ENCODE peak calls at places on chromosomes 1 and 21, in nine cellular contexts. H is CD4-positive, CD25-positive, alpha-beta regulatory T cell; E is cardiac muscle cell; T is thoracic aorta; O is BE2C; F is CD8-positive, alpha-beta T cell; V is fibroblast of lung; Z is CD8-positive, alpha-beta memory T cell; G is tibial nerve. I is an unnamed sample. For H3K4me1, the result is how much of the 10 kb centered on the place peaks cover.

GRCh38 chr1:47993356-47993755 is 3.8 kb downstream of the TRABD2B start:
- DNase-seq in H (no peak), E (no peak), T (no peak), O (no peak), F (no peak), V (no peak), Z (no peak), G (no peak), I (no peak)

GRCh38 chr1:52556641-52557360 is 3.9 kb upstream of the TUT4 start:
- DNase-seq in H (no peak), E (no peak), T (no peak), O (no peak), F (no peak), V (no peak), Z (no peak), G (no peak), I (no peak)

GRCh38 chr1:98101364-98101763 is 180.5 kb upstream of the DPYD start:
- DNase-seq in H (no peak), E (no peak), T (no peak), O (no peak), F (no peak), V (no peak), Z (no peak), G (no peak), I (no peak)

GRCh38 chr1:230681599-230681998 is 32.3 kb downstream of the AGT start:
- DNase-seq in H (no peak), E (peak), T (no peak), O (peak), F (no peak), V (peak), Z (no peak), G (no peak), I (no peak)

GRCh38 chr21:36589352-36589971 is 109.5 kb upstream of the SIM2 start:
- DNase-seq in H (no peak), E (no peak), T (no peak), O (peak), F (no peak), V (peak), Z (no peak), G (no peak), I (peak)

GRCh38 chr1:17196496-17197180 is 8.3 kb upstream of the PADI1 start:
- DNase-seq in H (no peak), E (no peak), T (no peak), O (no peak), F (no peak), V (no peak), Z (no peak), G (no peak), I (no peak)

GRCh38 chr1:201562659-201563405 is 23.9 kb downstream of the NAV1 start:
- DNase-seq in H (no peak), E (no peak), T (no peak), O (no peak), F (no peak), V (peak), Z (no peak), G (no peak), I (no peak)

GRCh38 chr1:83813571-83813970 is 185.4 kb downstream of the TTLL7 start:
- DNase-seq in H (no peak), E (no peak), T (no peak), O (peak), F (no peak), V (no peak), Z (no peak), G (no peak), I (no peak)

GRCh38 chr1:233025156-233025555 is 74.7 kb downstream of the NTPCR start:
- DNase-seq in H (no peak), E (peak), T (no peak), O (peak), F (no peak), V (peak), Z (no peak), G (no peak), I (peak)

GRCh38 chr1:96487404-96487803 is 234.2 kb upstream of the PTBP2 start:
- DNase-seq in H (no peak), E (no peak), T (no peak), O (no peak), F (no peak), V (peak), Z (no peak), G (no peak), I (no peak)

GRCh38 chr1:64140596-64140995 is 62.8 kb upstream of the UBE2U start:
- DNase-seq in H (no peak), E (no peak), T (no peak), O (no peak), F (no peak), V (no peak), Z (no peak), G (no peak), I (no peak)

GRCh38 chr21:37531402-37532042 is 164.9 kb downstream of the DYRK1A start:
- DNase-seq in H (no peak), E (no peak), T (no peak), O (no peak), F (no peak), V (no peak), Z (no peak), G (no peak), I (no peak)

GRCh38 chr1:241593186-241593585 is 47.0 kb downstream of the CHML start:
- DNase-seq in H (no peak), E (no peak), T (no peak), O (no peak), F (no peak), V (peak), Z (no peak), G (no peak), I (no peak)

GRCh38 chr1:24435782-24436365 is 20.3 kb downstream of the NIPAL3 start:
- DNase-seq in H (no peak), E (no peak), T (no peak), O (no peak), F (no peak), V (no peak), Z (no peak), G (no peak), I (no peak)

GRCh38 chr1:51535006-51535592 is 16.0 kb upstream of the EPS15 start:
- DNase-seq in H (peak), E (peak), T (no peak), O (peak), F (peak), V (peak), Z (peak), G (peak), I (no peak)

GRCh38 chr1:69315823-69316222 is 251.9 kb upstream of the LRRC7 start:
- DNase-seq in H (no peak), E (peak), T (no peak), O (no peak), F (no peak), V (no peak), Z (no peak), G (no peak), I (no peak)

GRCh38 chr1:14519976-14520375 is 78.5 kb upstream of the KAZN start:
- DNase-seq in H (no peak), E (no peak), T (no peak), O (no peak), F (no peak), V (peak), Z (no peak), G (no peak), I (no peak)

GRCh38 chr1:14520514-14521163 is 77.8 kb upstream of the KAZN start:
- DNase-seq in H (no peak), E (no peak), T (no peak), O (no peak), F (no peak), V (no peak), Z (no peak), G (no peak), I (no peak)

GRCh38 chr1:14514760-14515159 is 83.7 kb upstream of the KAZN start:
- DNase-seq in H (no peak), E (no peak), T (no peak), O (no peak), F (no peak), V (no peak), Z (no peak), G (no peak), I (no peak)

GRCh38 chr1:14517813-14518180 is 80.7 kb upstream of the KAZN start:
- DNase-seq in H (no peak), E (no peak), T (no peak), O (no peak), F (no peak), V (no peak), Z (no peak), G (no peak), I (no peak)

GRCh38 chr1:14516974-14517812 is 81.3 kb upstream of the KAZN start:
- DNase-seq in H (no peak), E (no peak), T (no peak), O (no peak), F (no peak), V (peak), Z (no peak), G (no peak), I (no peak)
- H3K4me3 ChIP-seq in H (no peak), E (no peak), T (no peak), O (no peak), F (no peak), V (no peak), Z (no peak), G (no peak), I (no peak)

DNA sequence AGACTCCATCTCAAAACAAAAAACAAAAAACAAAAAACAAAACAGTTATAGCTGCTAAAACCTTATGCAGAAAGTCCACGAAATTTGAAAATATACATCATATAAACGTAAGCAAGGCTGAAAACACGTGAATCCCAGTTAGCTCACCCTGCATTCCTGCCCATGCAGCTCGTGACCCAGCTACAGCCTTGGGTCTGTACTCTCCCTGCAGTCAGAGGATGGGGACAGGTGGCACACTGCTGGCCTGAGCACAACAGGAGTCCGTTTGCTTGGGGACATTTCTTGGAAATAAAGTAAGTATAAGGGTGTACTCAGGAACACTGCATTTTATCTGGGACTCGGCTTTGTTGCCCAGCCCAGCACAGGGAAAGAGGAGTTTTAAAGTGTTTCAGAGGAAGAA is 44.3 kb downstream of the CAPZB start:
- DNase-seq in H (no peak), E (no peak), T (no peak), O (no peak), F (no peak), V (no peak), Z (no peak), G (no peak), I (no peak)
- H3K4me1 ChIP-seq in H (half or more), E (under half), T (half or more), O (under half), F (half or more), V (half or more), Z (half or more), G (half or more), I (under half)

GRCh38 chr1:58994664-58995063 is 210.8 kb upstream of the JUN start:
- DNase-seq in H (no peak), E (no peak), T (no peak), O (no peak), F (no peak), V (no peak), Z (no peak), G (no peak), I (no peak)
- H3K4me3 ChIP-seq in H (no peak), E (no peak), T (no peak), O (no peak), F (no peak), V (no peak), Z (no peak), G (no peak), I (no peak)

GRCh38 chr1:173866462-173866861 is 1.3 kb downstream of the GAS5 start:
- DNase-seq in H (no peak), E (no peak), T (no peak), O (no peak), F (no peak), V (no peak), Z (no peak), G (no peak), I (no peak)
- H3K4me1 ChIP-seq in H (half or more), E (under half), T (under half), O (under half), F (half or more), V (under half), Z (half or more), G (under half), I (under half)

I was measured in iPS DF 6.9.